ENCODE peak calls at places on chromosomes 13 and 19, in five cellular contexts. E, L, Z, Q and A are unnamed samples.

GRCh38 chr13:108830916-108831315 is 201.5 kb downstream of the MYO16 start:
- DNase-seq in E (no peak), L (no peak), Z (no peak), Q (no peak), A (no peak)

GRCh38 chr13:60311527-60311926 is 85.5 kb upstream of the TDRD3 start:
- DNase-seq in E (no peak), L (no peak), Z (no peak), Q (no peak), A (no peak)

GRCh38 chr13:80901111-80902014 is 560.4 kb upstream of the SPRY2 start:
- DNase-seq in E (no peak), L (no peak), Z (no peak), Q (no peak), A (no peak)

GRCh38 chr19:32296694-32297093 is 48.7 kb upstream of the ZNF507 start:
- DNase-seq in E (no peak), L (no peak), Z (no peak), Q (no peak), A (no peak)

GRCh38 chr13:35190241-35190640 is 248.2 kb downstream of the NBEA start:
- DNase-seq in E (no peak), L (no peak), Z (no peak), Q (no peak), A (no peak)

GRCh38 chr13:45084515-45084914 is 35.8 kb upstream of the GTF2F2 start:
- DNase-seq in E (no peak), L (no peak), Z (no peak), Q (no peak), A (no peak)

GRCh38 chr13:35964764-35965163 is 166.4 kb downstream of the DCLK1 start:
- DNase-seq in E (no peak), L (no peak), Z (no peak), Q (no peak), A (no peak)

GRCh38 chr13:20425819-20426219 is 99.8 kb downstream of the CRYL1 start:
- DNase-seq in E (no peak), L (no peak), Z (no peak), Q (no peak), A (no peak)

GRCh38 chr13:36275190-36276002 is 22.2 kb downstream of the CCDC169 start:
- DNase-seq in E (no peak), L (no peak), Z (no peak), Q (no peak), A (no peak)

GRCh38 chr19:31105761-31106160 is 243.5 kb downstream of the TSHZ3 start:
- DNase-seq in E (no peak), L (no peak), Z (no peak), Q (no peak), A (no peak)

GRCh38 chr19:49553451-49554271 is 25.9 kb downstream of the RCN3 start:
- DNase-seq in E (no peak), L (no peak), Z (peak; percentile 77), Q (no peak), A (no peak)

GRCh38 chr19:52398091-52398461 is 427 bp downstream of the ZNF528 start:
- DNase-seq in E (peak; percentile 51), L (no peak), Z (no peak), Q (no peak), A (no peak)

GRCh38 chr13:111528513-111528912 is 208.1 kb downstream of the TEX29 start:
- DNase-seq in E (no peak), L (peak; percentile 24), Z (no peak), Q (no peak), A (no peak)

GRCh38 chr19:48750351-48750750 is 2.1 kb downstream of the FUT1 start:
- DNase-seq in E (no peak), L (no peak), Z (no peak), Q (no peak), A (no peak)

GRCh38 chr13:62309904-62310303 is 894.3 kb upstream of the PCDH20 start:
- DNase-seq in E (no peak), L (no peak), Z (no peak), Q (no peak), A (no peak)

GRCh38 chr19:30783936-30784335 is 411.8 kb downstream of the ZNF536 start:
- DNase-seq in E (peak; percentile 26), L (no peak), Z (no peak), Q (no peak), A (no peak)

GRCh38 chr13:41608779-41609178 is 151.4 kb downstream of the RGCC start:
- DNase-seq in E (no peak), L (no peak), Z (no peak), Q (no peak), A (no peak)

GRCh38 chr13:41608111-41608510 is 150.8 kb downstream of the RGCC start:
- DNase-seq in E (no peak), L (no peak), Z (no peak), Q (no peak), A (no peak)

GRCh38 chr13:41610426-41610825 is 153.1 kb downstream of the RGCC start:
- DNase-seq in E (no peak), L (peak; percentile 87), Z (peak; percentile 27), Q (no peak), A (no peak)

GRCh38 chr13:41611385-41611784 is 154.0 kb downstream of the RGCC start:
- DNase-seq in E (no peak), L (no peak), Z (no peak), Q (no peak), A (no peak)

DNA sequence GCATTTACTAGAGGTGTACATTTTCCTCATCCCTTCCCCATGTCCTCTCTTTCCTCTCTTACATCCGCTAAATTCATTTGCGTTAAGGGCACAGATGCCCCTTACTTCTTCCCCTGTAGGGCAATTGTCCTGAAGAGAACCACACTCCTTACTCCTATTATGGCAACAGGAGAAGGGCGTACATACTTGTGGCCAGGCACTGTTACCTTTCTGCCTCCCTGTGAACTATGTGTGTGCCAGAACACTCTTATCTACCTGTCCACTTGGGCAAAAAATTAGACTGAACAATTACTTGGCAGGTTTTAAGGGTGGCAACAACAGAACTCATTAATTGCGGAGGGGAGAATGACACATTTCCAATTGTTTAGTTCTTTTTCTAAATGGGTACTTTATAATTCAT is 152.5 kb downstream of the RGCC start:
- DNase-seq in E (no peak), L (no peak), Z (no peak), Q (no peak), A (no peak)
- H3K27ac ChIP-seq in E (no peak overlapping the region), L (peak overlapping the region; percentile 82), Z (no peak overlapping the region), Q (no peak overlapping the region), A (no peak overlapping the region)

GRCh38 chr19:1239420-1239795 is 1.6 kb upstream of the CBARP start:
- DNase-seq in E (no peak), L (no peak), Z (no peak), Q (no peak), A (no peak)

GRCh38 chr19:1236566-1236965 is 1.2 kb downstream of the CBARP start:
- DNase-seq in E (no peak), L (no peak), Z (no peak), Q (no peak), A (no peak)

GRCh38 chr19:1238373-1239303 is 833 bp upstream of the CBARP start:
- DNase-seq in E (peak; percentile 62), L (no peak), Z (no peak), Q (no peak), A (no peak)

GRCh38 chr19:1237027-1237659 is 662 bp downstream of the CBARP start:
- DNase-seq in E (peak; percentile 67), L (no peak), Z (no peak), Q (no peak), A (no peak)

DNA sequence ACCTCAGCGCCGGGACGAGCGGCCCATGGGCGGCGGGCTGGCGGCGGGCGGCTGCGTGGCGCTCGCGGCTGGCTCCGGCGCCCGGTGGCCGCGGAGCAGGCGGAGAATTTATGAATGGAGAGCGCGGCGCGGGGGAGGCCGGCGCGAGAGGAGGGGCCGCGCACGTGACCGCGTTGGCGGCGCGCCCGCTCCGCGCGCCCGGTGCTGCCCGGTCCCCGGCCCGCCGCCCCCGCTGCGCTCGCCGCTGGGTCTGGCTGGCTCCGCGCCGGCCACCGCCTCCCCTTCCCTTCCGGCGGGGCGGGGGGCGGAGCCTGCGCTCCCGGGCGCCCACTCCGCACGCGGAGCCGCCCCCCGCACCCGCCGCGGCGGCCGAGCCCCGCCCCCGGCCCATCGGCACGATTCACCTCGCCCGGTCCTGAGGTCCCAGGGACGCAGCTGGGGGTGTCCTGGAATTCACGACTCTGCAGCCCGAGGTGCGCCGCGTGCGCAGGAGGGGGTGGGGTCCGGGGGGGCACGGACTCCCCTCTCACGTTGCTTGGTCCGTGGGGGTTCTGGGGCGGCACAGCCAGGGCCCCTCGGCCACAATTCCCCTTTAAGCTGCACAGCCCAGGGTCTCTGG is at the start of gene CBARP:
- DNase-seq in E (peak; percentile 83), L (no peak), Z (no peak), Q (no peak), A (no peak)
- H3K27ac ChIP-seq in E (peak within 1 kb of the TSS; percentile 57), L (no peak within 1 kb of the TSS), Z (peak within 1 kb of the TSS; percentile 29), Q (no peak within 1 kb of the TSS), A (peak within 1 kb of the TSS; percentile 45)

DNA sequence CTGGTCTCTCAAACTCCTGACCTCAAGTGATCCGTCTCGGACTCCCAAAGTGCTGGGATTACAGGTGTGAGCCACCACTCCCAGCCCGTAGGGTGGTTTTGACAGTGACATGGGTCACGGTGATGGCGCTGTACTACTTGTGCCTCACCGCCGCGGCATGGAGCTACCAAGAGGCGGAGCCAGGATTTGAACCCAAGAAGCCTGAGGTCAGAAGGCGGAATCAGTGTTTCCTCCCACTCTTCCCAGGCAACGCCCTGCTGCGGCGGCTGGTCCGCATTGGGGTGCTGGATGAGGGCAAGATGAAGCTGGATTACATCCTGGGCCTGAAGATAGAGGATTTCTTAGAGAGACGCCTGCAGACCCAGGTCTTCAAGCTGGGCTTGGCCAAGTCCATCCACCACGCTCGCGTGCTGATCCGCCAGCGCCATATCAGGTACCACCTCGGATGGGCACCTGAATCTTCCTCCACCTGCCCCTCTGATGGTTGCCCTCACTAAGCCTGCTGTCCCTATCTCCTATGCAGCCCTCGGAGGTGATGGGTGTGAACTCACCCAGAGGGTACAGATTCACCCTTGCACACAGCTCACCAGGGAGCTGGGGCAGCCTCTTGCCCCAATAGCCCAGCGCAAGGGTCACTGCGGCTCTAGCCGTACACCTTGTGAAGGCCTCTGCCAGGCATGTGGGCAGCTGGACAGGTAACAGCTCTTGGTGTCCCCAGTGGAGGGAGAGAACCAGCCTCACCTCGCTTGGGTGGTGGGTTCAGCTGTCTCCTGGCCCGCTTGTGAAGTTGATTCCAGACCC is 5.6 kb downstream of the RPS9 start:
- DNase-seq in E (no peak), L (peak; percentile 64), Z (no peak), Q (peak; percentile 40), A (no peak)
- H3K27ac ChIP-seq in E (no peak overlapping the region), L (peak overlapping the region; percentile 86), Z (peak overlapping the region; percentile 52), Q (peak overlapping the region; percentile 86), A (peak overlapping the region; percentile 15)

GRCh38 chr13:42751693-42752092 is 29.7 kb upstream of the FAM216B start:
- DNase-seq in E (no peak), L (no peak), Z (no peak), Q (no peak), A (no peak)

GRCh38 chr13:42750858-42751257 is 30.5 kb upstream of the FAM216B start:
- DNase-seq in E (no peak), L (no peak), Z (no peak), Q (no peak), A (no peak)

GRCh38 chr13:42745655-42746054 is 35.7 kb upstream of the FAM216B start:
- DNase-seq in E (no peak), L (no peak), Z (no peak), Q (no peak), A (no peak)

GRCh38 chr13:42746846-42747245 is 34.5 kb upstream of the FAM216B start:
- DNase-seq in E (no peak), L (no peak), Z (no peak), Q (no peak), A (no peak)

DNA sequence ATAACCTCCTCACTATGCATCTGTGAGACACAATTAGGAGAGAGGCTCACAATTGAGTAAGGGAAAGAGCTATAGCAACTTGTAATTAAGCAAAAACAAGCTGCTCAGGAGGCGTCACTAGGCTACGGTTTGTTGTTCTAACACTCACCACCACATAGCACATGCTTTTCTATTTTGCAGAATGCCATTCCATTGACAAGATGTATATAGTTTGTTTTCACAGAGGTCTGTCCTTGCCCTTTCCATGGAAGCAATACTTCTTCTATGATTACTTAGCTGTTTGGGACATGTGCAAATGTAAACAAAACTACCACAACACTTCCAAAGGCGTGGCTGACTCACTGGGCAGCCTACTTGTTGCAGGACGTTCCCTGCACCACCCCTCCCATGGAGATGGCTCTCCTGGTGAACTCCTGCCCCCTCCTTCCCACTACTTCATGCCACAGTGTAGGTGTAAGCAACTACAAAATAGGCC is 33.9 kb upstream of the FAM216B start:
- DNase-seq in E (no peak), L (no peak), Z (no peak), Q (no peak), A (no peak)
- H3K27ac ChIP-seq in E (no peak overlapping the region), L (no peak overlapping the region), Z (no peak overlapping the region), Q (no peak overlapping the region), A (no peak overlapping the region)